ENCODE peak calls at places on chromosome 1, in seven cellular contexts. Z, M, W, T, R, J and H are unnamed samples.

GRCh38 chr1:226083303-226084101 is 21.0 kb downstream of the H3-3A start:
- DNase-seq in Z (peak), R (peak), J (peak), M (peak), W (peak), T (peak), H (peak)

GRCh38 chr1:31063636-31064035 is 1.9 kb downstream of the PUM1 start:
- DNase-seq in Z (peak), J (peak), R (peak), W (no peak), T (peak), M (peak), H (no peak)

GRCh38 chr1:162197615-162198497 is 128.4 kb downstream of the NOS1AP start:
- DNase-seq in M (no peak), R (no peak), W (no peak), J (no peak), Z (no peak), T (peak), H (no peak)

GRCh38 chr1:219444469-219444868 is 168.4 kb downstream of the ZC3H11B start:
- DNase-seq in T (no peak), W (no peak), Z (no peak), R (no peak), J (no peak), M (no peak), H (no peak)

GRCh38 chr1:156668801-156669637 is 8.2 kb downstream of the NES start:
- DNase-seq in T (peak), W (no peak), J (no peak), Z (peak), R (no peak), M (no peak), H (no peak)

GRCh38 chr1:99589186-99589636 is 56.7 kb upstream of the PALMD start:
- DNase-seq in T (no peak), R (no peak), Z (no peak), M (no peak), J (no peak), W (no peak), H (peak)

GRCh38 chr1:63662846-63663245 is 69.6 kb downstream of the PGM1 start:
- DNase-seq in T (peak), Z (no peak), W (peak), J (no peak), M (peak), R (peak), H (no peak)

GRCh38 chr1:15345711-15346355 is 63.9 kb upstream of the EFHD2 start:
- DNase-seq in M (no peak), R (no peak), Z (no peak), J (no peak), T (no peak), W (no peak), H (no peak)

GRCh38 chr1:21815724-21816311 is 3.8 kb downstream of the LDLRAD2 start:
- DNase-seq in J (no peak), R (no peak), T (no peak), M (peak), Z (no peak), W (no peak), H (no peak)

GRCh38 chr1:117658676-117659075 is 52.8 kb downstream of the TENT5C start:
- DNase-seq in T (no peak), W (no peak), M (no peak), Z (no peak), R (no peak), J (peak), H (no peak)

GRCh38 chr1:116821763-116822162 is 67.5 kb downstream of the CD2 start:
- DNase-seq in Z (no peak), R (no peak), M (no peak), T (no peak), W (no peak), J (no peak), H (no peak)

GRCh38 chr1:240031414-240031813 is 60.3 kb upstream of the FMN2 start:
- DNase-seq in T (no peak), W (no peak), Z (no peak), J (no peak), R (peak), M (peak), H (no peak)

GRCh38 chr1:193229136-193229535 is 42.7 kb upstream of the B3GALT2 start:
- DNase-seq in T (no peak), R (peak), Z (no peak), W (no peak), J (no peak), M (no peak), H (no peak)

GRCh38 chr1:107788189-107788588 is 176.8 kb downstream of the VAV3 start:
- DNase-seq in W (no peak), T (no peak), J (no peak), R (no peak), Z (no peak), M (peak), H (no peak)

GRCh38 chr1:193303849-193304248 is 117.4 kb upstream of the B3GALT2 start:
- DNase-seq in T (no peak), J (peak), Z (no peak), M (no peak), R (no peak), W (no peak), H (no peak)

GRCh38 chr1:85361106-85361505 is 84.7 kb upstream of the BCL10 start:
- DNase-seq in W (no peak), T (no peak), M (peak), R (peak), Z (no peak), J (no peak), H (no peak)

GRCh38 chr1:90534116-90534515 is 183.0 kb downstream of the BARHL2 start:
- DNase-seq in W (no peak), Z (peak), T (no peak), M (no peak), J (no peak), R (no peak), H (no peak)

DNA sequence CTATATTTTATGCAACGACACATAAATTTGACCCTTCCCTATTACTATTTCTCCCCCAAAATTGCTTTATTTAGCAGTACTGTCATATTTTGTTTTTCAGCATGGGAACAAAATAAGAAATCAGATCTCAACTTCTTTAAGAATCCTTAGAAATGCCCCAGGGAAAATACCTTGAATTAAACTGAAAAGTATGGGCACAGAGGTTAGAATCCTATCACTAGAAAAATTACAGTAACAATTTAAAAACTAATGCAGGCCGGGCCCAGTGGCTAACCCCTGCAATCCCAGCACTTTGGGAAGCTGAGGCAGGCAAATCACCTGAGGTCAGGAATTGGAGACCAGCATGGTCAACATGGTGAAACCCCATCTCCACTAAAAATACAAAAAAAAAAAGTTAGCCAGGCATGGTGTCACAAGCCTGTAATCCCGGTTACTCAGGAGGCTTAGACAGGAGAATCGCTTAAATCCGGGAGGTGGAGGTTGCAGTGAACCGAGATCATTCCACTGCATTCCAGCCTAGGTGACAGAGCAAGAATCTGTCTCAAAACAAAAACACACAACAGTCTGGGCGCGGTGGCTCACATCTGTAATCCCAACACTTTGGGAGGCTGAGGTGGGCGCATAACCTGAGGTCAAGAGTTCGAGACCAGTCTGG is 51.4 kb downstream of the GNB1 start:
- DNase-seq in T (no peak), J (no peak), Z (no peak), W (no peak), R (no peak), M (peak), H (no peak)
- TF ChIP-seq EZH2 in T (no peak), J (no peak), Z (no peak), W (no peak), R (no peak), M (no peak), H (no peak)

GRCh38 chr1:178086294-178087255 is 7.3 kb upstream of the RASAL2 start:
- DNase-seq in W (no peak), T (no peak), M (peak), R (no peak), J (no peak), Z (no peak), H (no peak)
- TF ChIP-seq EZH2phosphoT487 in W (no peak), T (no peak), M (no peak), R (no peak), J (no peak), Z (no peak), H (no peak)

GRCh38 chr1:24022611-24023359 is 42.7 kb upstream of the SRSF10 start:
- DNase-seq in J (no peak), R (peak), M (peak), T (no peak), W (no peak), Z (no peak), H (peak)
- TF ChIP-seq EZH2 in J (no peak), R (no peak), M (no peak), T (no peak), W (no peak), Z (no peak), H (no peak)

GRCh38 chr1:91876040-91876470 is 9.9 kb downstream of the TGFBR3 start:
- DNase-seq in T (no peak), R (no peak), Z (no peak), W (no peak), J (no peak), M (no peak), H (no peak)
- TF ChIP-seq EZH2phosphoT487 in T (no peak), R (no peak), Z (no peak), W (no peak), J (no peak), M (no peak), H (no peak)

DNA sequence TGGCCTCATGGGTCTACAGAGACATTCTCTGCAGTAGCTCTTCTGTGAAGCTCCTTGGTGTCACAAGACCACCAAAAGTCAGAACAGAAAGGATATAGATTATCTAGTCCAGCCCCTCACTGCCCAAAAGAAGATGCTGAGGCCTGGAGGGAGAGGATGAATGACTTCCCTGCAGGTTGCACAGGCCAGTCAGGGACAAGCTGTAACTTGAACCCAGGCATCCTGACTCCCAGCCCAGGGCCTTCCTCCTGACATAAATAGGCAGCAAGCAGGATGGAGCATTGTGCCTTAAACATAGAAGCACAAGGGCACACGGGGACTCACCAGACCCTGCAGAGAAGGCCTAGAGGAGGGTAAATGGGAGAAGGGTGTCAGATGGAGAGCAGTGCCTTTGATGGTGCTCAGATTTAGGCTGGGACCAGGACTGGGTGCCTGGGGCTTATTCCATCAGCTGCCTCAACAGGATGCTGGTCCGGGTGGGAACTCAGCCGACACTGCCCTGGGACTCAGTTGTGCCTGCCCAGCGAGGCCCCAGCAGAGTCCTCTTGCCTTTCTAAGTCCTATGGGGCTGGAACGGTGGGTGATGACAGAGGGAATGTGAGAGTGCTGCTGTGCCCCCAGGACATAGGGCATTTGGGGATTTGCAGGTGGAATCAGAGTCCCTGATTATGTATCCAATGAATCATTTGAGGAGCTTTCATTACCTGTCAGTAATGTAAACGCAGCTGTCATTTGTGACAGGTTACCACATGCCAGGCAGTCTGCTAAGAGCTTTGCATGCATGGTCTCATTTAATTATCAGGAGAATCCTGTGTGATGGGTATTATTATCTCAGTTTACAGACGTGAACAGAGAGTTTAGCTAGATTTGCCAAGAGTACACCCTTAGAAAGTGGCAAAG is 13.2 kb downstream of the S100A7A start:
- DNase-seq in Z (no peak), W (no peak), R (no peak), T (no peak), M (no peak), J (peak), H (no peak)
- TF ChIP-seq EZH2 in Z (no peak), W (no peak), R (no peak), T (no peak), M (no peak), J (no peak), H (no peak)

DNA sequence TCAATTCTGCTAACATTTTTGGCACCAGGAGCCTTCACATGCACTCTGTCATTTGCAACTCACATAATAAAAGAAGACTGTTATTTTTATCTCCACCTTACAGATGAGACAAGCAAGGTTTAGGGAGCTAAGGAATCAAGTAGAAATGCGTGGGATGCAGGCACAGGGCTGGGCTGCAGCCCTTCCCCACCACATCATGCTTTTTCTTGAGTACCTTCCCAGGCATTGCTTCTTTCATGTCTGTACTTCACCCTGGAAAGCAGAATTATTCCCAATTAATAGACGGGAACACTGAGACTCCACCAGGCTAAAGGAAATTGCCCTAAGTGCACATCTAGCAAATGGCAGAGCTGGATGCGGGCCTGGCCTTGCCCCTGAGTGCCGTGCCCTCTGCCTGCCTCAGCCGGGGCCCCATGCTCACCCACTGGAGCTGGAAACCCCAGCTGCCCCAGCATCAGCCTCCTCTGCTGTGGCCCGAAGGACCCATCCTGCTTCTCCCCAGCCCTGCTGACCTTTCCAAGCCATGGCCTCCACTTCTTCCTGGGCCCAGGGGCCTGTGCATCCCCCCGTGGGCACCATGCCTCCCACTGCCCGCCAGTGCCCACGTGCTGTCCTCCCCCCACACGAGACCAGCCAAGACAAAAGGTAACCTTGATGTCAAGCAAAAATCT is 257.5 kb downstream of the TOMM20 start:
- DNase-seq in J (no peak), Z (no peak), R (no peak), W (no peak), M (no peak), T (no peak), H (no peak)
- TF ChIP-seq EZH2phosphoT487 in J (no peak), Z (no peak), R (no peak), W (no peak), M (no peak), T (no peak), H (no peak)

GRCh38 chr1:223364685-223365382 is 858 bp upstream of the SUSD4 start:
- DNase-seq in R (no peak), M (no peak), J (peak), Z (peak), W (no peak), T (peak), H (no peak)
- TF ChIP-seq EZH2 in R (peak), M (peak), J (no peak), Z (peak), W (no peak), T (no peak), H (peak)

DNA sequence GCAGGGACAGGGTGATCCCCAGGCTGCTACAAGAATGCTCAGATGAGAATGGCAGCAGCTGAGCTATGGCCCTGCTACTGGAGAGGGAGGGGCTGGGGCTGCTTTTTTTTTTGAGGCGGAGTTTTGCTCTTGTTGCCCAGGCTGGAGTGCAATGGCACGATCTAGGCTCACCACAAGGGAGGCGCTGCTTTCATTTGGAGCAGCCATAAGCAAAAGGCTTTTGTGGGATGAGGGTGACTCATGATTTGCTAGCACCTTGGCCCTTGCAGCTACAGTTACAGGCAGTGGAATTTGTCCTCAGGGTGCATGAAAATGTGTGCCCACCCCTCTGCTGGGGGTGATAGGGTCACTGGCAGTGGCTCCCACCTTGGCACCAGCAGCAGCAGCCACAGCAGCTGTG is 32.4 kb upstream of the CYP4A22 start:
- DNase-seq in Z (no peak), M (no peak), R (peak), W (no peak), J (no peak), T (peak), H (no peak)
- TF ChIP-seq EZH2phosphoT487 in Z (no peak), M (no peak), R (no peak), W (no peak), J (no peak), T (no peak), H (no peak)

DNA sequence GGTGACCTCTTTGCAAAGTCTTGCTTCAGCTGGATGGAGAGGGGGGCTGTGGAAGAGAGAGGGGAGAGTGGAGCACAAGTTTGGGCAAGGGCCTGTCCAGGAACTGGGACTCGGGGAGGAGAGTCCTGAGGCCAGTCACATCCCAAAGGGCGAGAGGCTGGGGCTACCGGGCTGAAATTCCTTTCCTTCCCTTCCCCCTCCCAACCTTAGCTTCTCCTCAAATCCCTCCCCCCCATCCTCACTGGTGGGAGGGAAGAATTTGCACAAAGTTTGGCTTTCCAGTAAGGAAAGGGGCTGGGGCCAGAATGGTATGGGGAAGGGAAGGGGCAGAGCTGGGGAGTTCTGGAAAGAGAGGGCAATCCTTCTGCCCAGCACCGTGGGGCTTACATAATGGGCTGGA is 854 bp downstream of the CNTN2 start:
- DNase-seq in R (no peak), J (no peak), W (no peak), Z (peak), M (no peak), T (peak), H (no peak)
- TF ChIP-seq EZH2 in R (no peak), J (no peak), W (no peak), Z (no peak), M (no peak), T (no peak), H (no peak)

GRCh38 chr1:11283148-11283547 is 10.2 kb downstream of the UBIAD1 start:
- DNase-seq in J (no peak), M (no peak), Z (no peak), T (no peak), R (no peak), W (no peak), H (no peak)

GRCh38 chr1:11279152-11279551 is 6.2 kb downstream of the UBIAD1 start:
- DNase-seq in Z (no peak), T (no peak), W (no peak), R (no peak), J (no peak), M (no peak), H (no peak)

GRCh38 chr1:11280719-11281376 is 7.8 kb downstream of the UBIAD1 start:
- DNase-seq in Z (no peak), M (no peak), T (no peak), R (no peak), J (peak), W (no peak), H (no peak)

GRCh38 chr1:11279630-11280029 is 6.6 kb downstream of the UBIAD1 start:
- DNase-seq in M (no peak), R (no peak), W (no peak), J (no peak), T (no peak), Z (no peak), H (no peak)

GRCh38 chr1:11281518-11282331 is 8.7 kb downstream of the UBIAD1 start:
- DNase-seq in T (no peak), M (peak), W (no peak), R (peak), Z (no peak), J (no peak), H (no peak)
- TF ChIP-seq EZH2phosphoT487 in T (no peak), M (no peak), W (no peak), R (no peak), Z (no peak), J (no peak), H (no peak)